ENCODE peak calls at places on chromosomes 2 and 18, in nine cellular contexts. T is heart left ventricle, X is stomach, F is HCT116, N is H54, D is endothelial cell of umbilical vein, A is sigmoid colon, C is A549, Z is right lobe of liver. R is an unnamed sample.

GRCh38 chr2:128623776-128624424 is 305.2 kb upstream of the HS6ST1 start:
- DNase-seq in T (no peak), X (no peak), F (no peak), N (no peak), D (no peak), A (no peak), C (no peak), Z (no peak), R (no peak)

GRCh38 chr2:219722276-219722883 is 95.0 kb downstream of the SLC4A3 start:
- DNase-seq in T (no peak), X (no peak), F (peak; percentile 54), N (no peak), D (no peak), A (no peak), C (no peak), Z (no peak), R (no peak)

GRCh38 chr2:143720093-143720664 is 591.0 kb downstream of the ARHGAP15 start:
- DNase-seq in T (no peak), X (no peak), F (peak; percentile 7), N (no peak), D (no peak), A (no peak), C (no peak), Z (no peak), R (no peak)

GRCh38 chr2:223117533-223117932 is 65.5 kb downstream of the KCNE4 start:
- DNase-seq in T (no peak), X (no peak), F (no peak), N (no peak), D (peak; percentile 65), A (no peak), C (no peak), Z (no peak), R (no peak)

GRCh38 chr2:46743021-46743420 is 172.6 kb downstream of the MCFD2 start:
- DNase-seq in T (no peak), X (no peak), F (no peak), N (no peak), D (no peak), A (no peak), C (no peak), Z (no peak), R (no peak)

GRCh38 chr2:35301349-35301748 is 1054.2 kb upstream of the CRIM1 start:
- DNase-seq in T (no peak), X (no peak), F (no peak), N (no peak), D (no peak), A (no peak), C (no peak), Z (no peak), R (no peak)

GRCh38 chr2:190117305-190117704 is 54.8 kb upstream of the MSTN start:
- DNase-seq in T (no peak), X (no peak), F (no peak), N (no peak), D (no peak), A (no peak), C (no peak), Z (no peak), R (no peak)

GRCh38 chr18:22637787-22638186 is 220.1 kb upstream of the CTAGE1 start:
- DNase-seq in T (no peak), X (no peak), F (peak; percentile 34), N (no peak), D (no peak), A (no peak), C (peak; percentile 10), Z (no peak), R (no peak)

GRCh38 chr2:7392076-7392787 is 475.0 kb downstream of the RNF144A start:
- DNase-seq in T (no peak), X (no peak), F (no peak), N (no peak), D (no peak), A (no peak), C (no peak), Z (no peak), R (peak; percentile 17)

GRCh38 chr2:234951386-234952269 is at the start of gene SH3BP4:
- DNase-seq in T (peak; percentile 89), X (peak; percentile 88), F (no peak), N (peak; percentile 75), D (peak; percentile 64), A (peak; percentile 86), C (peak; percentile 63), Z (peak; percentile 94), R (peak; percentile 34)

GRCh38 chr2:5696351-5696740 is 4.2 kb downstream of the SOX11 start:
- DNase-seq in T (no peak), X (no peak), F (no peak), N (no peak), D (no peak), A (no peak), C (no peak), Z (no peak), R (no peak)

GRCh38 chr2:228447266-228447915 is 265.9 kb upstream of the SPHKAP start:
- DNase-seq in T (no peak), X (no peak), F (no peak), N (no peak), D (no peak), A (no peak), C (no peak), Z (no peak), R (no peak)

GRCh38 chr2:222813177-222813843 is 47.5 kb upstream of the ACSL3 start:
- DNase-seq in T (no peak), X (no peak), F (no peak), N (peak; percentile 32), D (no peak), A (no peak), C (no peak), Z (no peak), R (no peak)

GRCh38 chr18:11146238-11146946 is 3.0 kb downstream of the PIEZO2 start:
- DNase-seq in T (peak; percentile 34), X (no peak), F (no peak), N (no peak), D (no peak), A (no peak), C (no peak), Z (peak; percentile 95), R (no peak)

GRCh38 chr2:85814802-85815550 is 61.2 kb downstream of the ATOH8 start:
- DNase-seq in T (no peak), X (no peak), F (no peak), N (no peak), D (peak; percentile 26), A (no peak), C (no peak), Z (no peak), R (no peak)

GRCh38 chr2:72827999-72828646 is 2.3 kb upstream of the EXOC6B start:
- DNase-seq in T (no peak), X (no peak), F (no peak), N (peak; percentile 12), D (peak; percentile 42), A (no peak), C (no peak), Z (no peak), R (no peak)

GRCh38 chr2:41647468-41648042 is 400.3 kb upstream of the PKDCC start:
- DNase-seq in T (no peak), X (no peak), F (no peak), N (no peak), D (no peak), A (no peak), C (no peak), Z (no peak), R (no peak)

GRCh38 chr18:25815659-25816058 is 274.8 kb downstream of the SS18 start:
- DNase-seq in T (no peak), X (no peak), F (no peak), N (no peak), D (no peak), A (no peak), C (no peak), Z (no peak), R (no peak)

GRCh38 chr18:75208836-75209128 is 157 bp downstream of the PTGR3 start:
- DNase-seq in T (no peak), X (peak; percentile 45), F (no peak), N (no peak), D (peak; percentile 37), A (peak; percentile 77), C (no peak), Z (no peak), R (no peak)
- TF ChIP-seq POLR2A in T (peak; percentile 33), X (no peak), F (no peak), N (no peak), D (peak; percentile 29), A (no peak), C (peak; percentile 31), Z (peak; percentile 30), R (no peak)

DNA sequence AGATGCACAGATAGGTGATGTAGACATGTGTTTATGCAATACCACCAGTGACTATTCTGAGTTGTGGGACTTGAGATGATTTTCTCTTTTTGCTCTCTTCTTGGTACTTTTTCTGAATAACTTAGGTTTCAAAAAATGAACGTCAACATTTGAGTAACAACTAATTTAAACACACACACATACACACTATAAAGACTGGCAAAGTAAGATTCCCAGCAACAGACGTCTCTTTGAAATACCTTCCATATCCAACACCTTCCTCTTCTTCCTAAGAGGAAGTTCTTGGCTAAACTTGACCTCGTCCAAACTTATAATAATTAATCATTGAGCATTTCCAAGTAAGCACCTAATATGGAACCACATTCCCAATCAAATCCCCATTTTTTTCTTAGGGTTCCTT is 81.6 kb upstream of the RGPD4 start:
- DNase-seq in T (no peak), X (no peak), F (no peak), N (no peak), D (no peak), A (no peak), C (no peak), Z (no peak), R (no peak)
- TF ChIP-seq POLR2A in T (no peak), X (no peak), F (no peak), N (no peak), D (no peak), A (no peak), C (no peak), Z (no peak), R (no peak)

GRCh38 chr2:8836979-8837794 is at the start of gene KIDINS220:
- DNase-seq in T (peak; percentile 87), X (peak; percentile 86), F (peak; percentile 51), N (peak; percentile 86), D (peak; percentile 85), A (peak; percentile 92), C (peak; percentile 96), Z (peak; percentile 90), R (peak; percentile 96)
- TF ChIP-seq POLR2A in T (peak; percentile 91), X (no peak), F (no peak), N (peak; percentile 93), D (peak; percentile 92), A (peak; percentile 82), C (peak; percentile 96), Z (peak; percentile 64), R (peak; percentile 55)

DNA sequence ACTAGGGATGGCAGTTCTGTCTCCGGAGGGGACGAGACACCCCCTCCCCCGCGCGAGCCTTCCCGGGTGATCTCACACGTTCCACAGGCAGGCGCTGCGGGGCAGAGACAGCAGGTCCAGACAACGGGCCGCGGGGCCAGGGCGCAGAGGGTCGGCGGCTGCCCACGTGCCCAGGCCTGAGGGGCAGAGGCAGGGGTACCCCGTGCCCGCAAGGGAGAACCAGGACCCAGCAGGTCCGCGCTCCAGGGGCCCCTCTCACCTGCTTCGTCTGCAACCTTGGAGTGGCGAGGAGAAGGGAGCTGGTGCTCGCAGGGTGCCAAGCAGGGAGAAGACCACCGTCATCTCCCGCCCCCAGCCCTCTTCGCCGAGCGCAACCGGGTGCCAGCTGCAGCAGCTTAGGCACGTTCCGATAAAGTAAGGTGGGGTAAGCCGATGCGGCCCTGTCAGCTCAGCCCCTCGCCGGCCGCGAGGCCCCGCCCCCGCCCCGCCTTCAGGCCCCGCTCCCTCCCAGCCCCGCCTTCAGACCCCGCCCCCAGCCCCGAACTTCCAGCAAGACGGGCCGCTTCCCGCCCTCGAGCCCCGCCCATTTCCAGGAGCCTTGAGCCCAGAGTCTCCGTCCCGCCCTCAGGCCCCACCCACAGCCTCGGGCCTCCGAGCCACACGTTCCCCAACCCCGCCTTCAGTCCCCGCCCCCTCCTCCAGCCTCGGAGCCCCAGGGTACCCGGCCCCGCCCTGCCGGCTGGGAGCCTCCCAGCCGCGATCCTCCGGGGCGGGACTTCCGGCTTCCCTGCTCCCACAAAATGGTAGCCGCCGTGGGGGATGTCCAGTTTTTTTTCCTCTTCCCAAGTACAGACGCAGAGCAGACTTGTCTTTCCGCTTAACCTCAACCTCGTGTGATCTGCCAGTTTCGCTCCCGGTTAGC is at the start of gene GPR155:
- DNase-seq in T (peak; percentile 100), X (peak; percentile 100), F (peak; percentile 94), N (peak; percentile 96), D (peak; percentile 98), A (peak; percentile 100), C (peak; percentile 80), Z (peak; percentile 100), R (peak; percentile 98)
- TF ChIP-seq POLR2A in T (no peak), X (no peak), F (peak; percentile 68), N (peak; percentile 63), D (peak; percentile 86), A (peak; percentile 43), C (peak; percentile 67), Z (peak; percentile 51), R (peak; percentile 66)